ENCODE peak calls at places on chromosome 12, in seven cellular contexts. E, K, D, Y, U, P and L are unnamed samples.

GRCh38 chr12:115932073-115932472 is 345.4 kb downstream of the MED13L start:
- DNase-seq in P (no peak), U (no peak), D (no peak), Y (no peak), E (no peak), K (peak), L (no peak)

GRCh38 chr12:126384029-126384564 is 1318.9 kb downstream of the AACS start:
- DNase-seq in K (no peak), D (no peak), P (no peak), U (no peak), E (no peak), Y (peak), L (no peak)

GRCh38 chr12:122961551-122962329 is 4.5 kb downstream of the ABCB9 start:
- DNase-seq in U (no peak), Y (peak), P (peak), E (no peak), K (no peak), D (peak), L (no peak)

GRCh38 chr12:132523576-132524331 is 33.8 kb downstream of the FBRSL1 start:
- DNase-seq in P (peak), Y (no peak), U (peak), D (peak), K (peak), E (peak), L (no peak)

GRCh38 chr12:88638956-88639355 is 58.7 kb upstream of the KITLG start:
- DNase-seq in D (peak), E (no peak), P (peak), U (no peak), Y (no peak), K (no peak), L (no peak)

GRCh38 chr12:130715996-130716917 is at the start of gene RIMBP2:
- DNase-seq in P (no peak), E (peak), U (no peak), K (peak), Y (peak), D (peak), L (no peak)

GRCh38 chr12:52687527-52688385 is 7.5 kb upstream of the KRT1 start:
- DNase-seq in P (no peak), E (no peak), K (no peak), Y (no peak), U (no peak), D (no peak), L (no peak)

GRCh38 chr12:116595186-116595585 is 36.0 kb downstream of the MAP1LC3B2 start:
- DNase-seq in P (no peak), K (no peak), U (no peak), E (no peak), D (peak), Y (no peak), L (no peak)

GRCh38 chr12:9244894-9245293 is 36.7 kb upstream of the PZP start:
- DNase-seq in K (peak), U (no peak), D (no peak), P (no peak), Y (peak), E (no peak), L (no peak)

GRCh38 chr12:9899209-9899608 is 17.9 kb downstream of the KLRF2 start:
- DNase-seq in D (no peak), K (no peak), P (no peak), Y (no peak), U (no peak), E (no peak), L (no peak)

GRCh38 chr12:98328467-98328866 is 186.9 kb upstream of the TMPO start:
- DNase-seq in P (no peak), Y (peak), D (no peak), E (no peak), K (no peak), U (no peak), L (no peak)

GRCh38 chr12:1776139-1776975 is 44.0 kb upstream of the LRTM2 start:
- DNase-seq in U (no peak), E (no peak), P (no peak), K (no peak), Y (peak), D (peak), L (peak)

GRCh38 chr12:67647251-67647546 is 1.3 kb upstream of the DYRK2 start:
- DNase-seq in U (no peak), P (no peak), Y (no peak), E (no peak), K (no peak), D (no peak), L (no peak)

GRCh38 chr12:85829391-85829790 is 6.8 kb downstream of the RASSF9 start:
- DNase-seq in D (peak), Y (peak), U (no peak), E (no peak), K (no peak), P (no peak), L (no peak)

GRCh38 chr12:117036547-117036946 is 62.7 kb downstream of the TESC start:
- DNase-seq in P (no peak), E (no peak), Y (no peak), D (no peak), U (no peak), K (no peak), L (no peak)

GRCh38 chr12:46915082-46915481 is 89.3 kb upstream of the SLC38A4 start:
- DNase-seq in K (peak), D (peak), P (no peak), U (no peak), E (no peak), Y (peak), L (peak)

GRCh38 chr12:15928345-15928744 is 17.2 kb downstream of the DERA start:
- DNase-seq in K (no peak), Y (peak), P (peak), D (peak), E (no peak), U (no peak), L (peak)

GRCh38 chr12:124603143-124603542 is 35.7 kb upstream of the NCOR2 start:
- DNase-seq in U (no peak), K (peak), P (no peak), D (no peak), Y (no peak), E (no peak), L (no peak)

GRCh38 chr12:75086086-75087038 is 123.3 kb downstream of the KCNC2 start:
- DNase-seq in P (no peak), K (no peak), U (no peak), D (no peak), Y (peak), E (peak), L (peak)

GRCh38 chr12:114286145-114286544 is 119.8 kb downstream of the TBX5 start:
- DNase-seq in K (no peak), Y (no peak), P (no peak), D (no peak), E (no peak), U (no peak), L (no peak)

GRCh38 chr12:105676694-105677093 is 346.2 kb downstream of the C12orf75 start:
- DNase-seq in P (peak), E (no peak), K (peak), U (no peak), Y (no peak), D (peak), L (no peak)

GRCh38 chr12:12684375-12685106 is 11.4 kb downstream of the GPR19 start:
- DNase-seq in U (peak), E (peak), Y (peak), P (peak), D (peak), K (peak), L (no peak)

GRCh38 chr12:50505386-50505827 is 622 bp downstream of the DIP2B start:
- DNase-seq in K (no peak), E (peak), Y (peak), P (peak), U (peak), D (peak), L (no peak)

GRCh38 chr12:24970177-24970576 is 21.3 kb upstream of the BCAT1 start:
- DNase-seq in P (no peak), U (no peak), D (no peak), E (no peak), K (no peak), Y (no peak), L (no peak)

GRCh38 chr12:42669471-42669997 is 80.0 kb upstream of the PRICKLE1 start:
- DNase-seq in U (no peak), P (peak), D (peak), Y (peak), E (peak), K (no peak), L (no peak)

GRCh38 chr12:52312086-52312485 is 9.1 kb downstream of the KRT83 start:
- DNase-seq in P (no peak), E (no peak), D (no peak), Y (no peak), U (no peak), K (no peak), L (no peak)

GRCh38 chr12:13603951-13604350 is 377.5 kb downstream of the GRIN2B start:
- DNase-seq in D (no peak), E (no peak), Y (no peak), U (no peak), P (no peak), K (no peak), L (no peak)

GRCh38 chr12:124388679-124389536 is 94.0 kb downstream of the RFLNA start:
- DNase-seq in E (peak), P (peak), Y (peak), D (peak), K (peak), U (no peak), L (no peak)

GRCh38 chr12:100186071-100186470 is 14.5 kb upstream of the ACTR6 start:
- DNase-seq in D (peak), U (no peak), Y (no peak), P (no peak), K (no peak), E (no peak), L (no peak)

GRCh38 chr12:53103860-53104305 is 597 bp downstream of the SOAT2 start:
- DNase-seq in D (peak), Y (no peak), U (peak), P (no peak), K (peak), E (no peak), L (no peak)

GRCh38 chr12:65510584-65511050 is 232.1 kb downstream of the MSRB3 start:
- DNase-seq in Y (peak), K (peak), U (no peak), P (peak), D (peak), E (peak), L (no peak)

GRCh38 chr12:98465505-98465904 is 49.9 kb upstream of the TMPO start:
- DNase-seq in U (no peak), Y (no peak), D (no peak), E (no peak), P (no peak), K (no peak), L (no peak)

GRCh38 chr12:40146800-40147797 is 41.2 kb upstream of the SLC2A13 start:
- DNase-seq in Y (no peak), P (no peak), D (no peak), E (no peak), U (no peak), K (peak), L (no peak)

GRCh38 chr12:15602051-15602672 is 187.0 kb downstream of the EPS8 start:
- DNase-seq in P (no peak), K (no peak), D (no peak), E (no peak), Y (no peak), U (no peak), L (no peak)

GRCh38 chr12:45648070-45648469 is 81.4 kb upstream of the ARID2 start:
- DNase-seq in K (no peak), U (no peak), Y (no peak), E (no peak), D (no peak), P (no peak), L (no peak)

DNA sequence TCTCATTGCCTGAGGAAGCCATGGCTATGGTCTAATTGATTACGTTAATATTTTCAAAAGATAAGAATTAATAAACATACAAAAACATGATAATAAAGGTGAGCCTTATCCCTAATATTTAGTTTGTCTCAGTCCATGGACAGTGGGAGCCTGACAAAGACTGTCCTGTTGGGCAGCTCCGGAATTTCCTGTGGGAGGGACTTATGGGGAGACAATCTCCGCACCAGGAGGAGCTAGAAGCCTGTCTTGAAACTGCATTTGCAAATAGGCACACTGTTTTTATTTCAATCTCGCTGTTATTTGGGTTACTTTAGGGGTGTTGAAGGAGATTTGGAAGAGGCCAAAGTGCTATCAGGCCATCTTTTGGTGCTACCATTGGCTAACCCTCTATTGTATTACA is 50.8 kb upstream of the ZDHHC17 start:
- DNase-seq in Y (no peak), K (no peak), D (peak), U (no peak), P (no peak), E (no peak), L (no peak)
- TF ChIP-seq CTCF in Y (no peak), K (no peak), D (no peak), U (no peak), P (no peak), E (peak), L (no peak)

DNA sequence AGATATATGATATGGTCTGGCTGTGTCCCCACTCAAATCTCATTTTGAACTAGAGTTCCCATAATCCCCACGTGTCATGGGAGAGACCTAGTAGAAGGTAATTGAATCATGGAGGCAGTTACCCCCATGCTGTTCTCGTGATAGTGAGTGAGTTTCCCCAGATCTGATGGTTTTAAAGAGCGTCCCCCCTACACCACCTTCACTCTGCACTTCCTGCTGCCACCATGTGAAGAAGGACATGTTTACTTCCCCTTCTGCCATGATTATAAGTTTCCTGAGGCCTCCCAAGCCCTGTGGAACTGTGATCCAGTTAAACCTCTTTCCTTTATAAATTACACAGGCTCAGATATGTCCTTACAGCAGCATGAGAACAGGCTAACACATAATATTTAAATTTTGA is 21.4 kb upstream of the DRAM1 start:
- DNase-seq in K (no peak), Y (no peak), P (no peak), D (no peak), E (no peak), U (no peak), L (no peak)
- H3K4me3 ChIP-seq in K (no peak), Y (no peak), P (no peak), D (no peak), E (no peak), U (peak), L (no peak)

GRCh38 chr12:104258476-104259067 is 43.0 kb downstream of the TXNRD1 start:
- DNase-seq in P (no peak), U (no peak), D (peak), Y (no peak), E (no peak), K (no peak), L (no peak)
- TF ChIP-seq CTCF in P (no peak), U (no peak), D (no peak), Y (no peak), E (no peak), K (no peak), L (no peak)

GRCh38 chr12:11555195-11555594 is 94.3 kb upstream of the ETV6 start:
- DNase-seq in Y (no peak), D (no peak), U (no peak), E (no peak), P (no peak), K (no peak), L (no peak)

GRCh38 chr12:11559941-11560340 is 89.5 kb upstream of the ETV6 start:
- DNase-seq in Y (no peak), P (no peak), D (no peak), U (no peak), K (no peak), E (no peak), L (no peak)

GRCh38 chr12:11561416-11561815 is 88.1 kb upstream of the ETV6 start:
- DNase-seq in Y (peak), P (no peak), E (no peak), D (no peak), U (no peak), K (no peak), L (no peak)

GRCh38 chr12:11553871-11554533 is 95.5 kb upstream of the ETV6 start:
- DNase-seq in P (peak), U (peak), D (peak), K (peak), E (peak), Y (peak), L (no peak)

GRCh38 chr12:11555743-11556625 is 93.5 kb upstream of the ETV6 start:
- DNase-seq in P (no peak), U (no peak), K (no peak), D (no peak), E (no peak), Y (peak), L (no peak)
- H3K4me3 ChIP-seq in P (no peak), U (no peak), K (no peak), D (no peak), E (no peak), Y (no peak), L (peak)

GRCh38 chr12:93825501-93825888 is 148.3 kb downstream of the CRADD start:
- DNase-seq in D (peak), Y (no peak), P (no peak), E (no peak), U (no peak), K (peak), L (no peak)
- TF ChIP-seq CTCF in D (no peak), Y (no peak), P (no peak), E (peak), U (no peak), K (no peak), L (no peak)

GRCh38 chr12:71517145-71517846 is 77.7 kb downstream of the LGR5 start:
- DNase-seq in E (no peak), P (no peak), K (no peak), U (no peak), D (no peak), Y (no peak), L (no peak)
- H3K4me3 ChIP-seq in E (no peak), P (no peak), K (no peak), U (no peak), D (no peak), Y (no peak), L (no peak)

GRCh38 chr12:17928708-17929366 is 161.2 kb downstream of the RERGL start:
- DNase-seq in D (no peak), Y (peak), K (no peak), U (no peak), E (no peak), P (peak), L (peak)
- TF ChIP-seq CTCF in D (peak), Y (no peak), K (no peak), U (no peak), E (no peak), P (peak), L (peak)